ENCODE peak calls at places on chromosome 22, in four cellular contexts. One of them, this sample, is unnamed.

GRCh38 chr22:31446767-31447166 is 42.9 kb downstream of the EIF4ENIF1 start:
- DNase-seq in NCI-H146: no peak
- DNase-seq in midbrain: no peak
- DNase-seq in left ventricle myocardium inferior: no peak
- DNase-seq in this sample: no peak

GRCh38 chr22:45302047-45302446 is 7.7 kb upstream of the FAM118A start:
- DNase-seq in left ventricle myocardium inferior: no peak
- DNase-seq in midbrain: no peak
- DNase-seq in NCI-H146: peak
- DNase-seq in this sample: peak

GRCh38 chr22:21694795-21695431 is 29.1 kb downstream of the PPIL2 start:
- DNase-seq in left ventricle myocardium inferior: no peak
- DNase-seq in midbrain: no peak
- DNase-seq in NCI-H146: no peak
- DNase-seq in this sample: no peak

GRCh38 chr22:50267591-50268390 is 2.4 kb downstream of the MAPK11 start:
- DNase-seq in left ventricle myocardium inferior: peak
- DNase-seq in NCI-H146: peak
- DNase-seq in midbrain: peak
- DNase-seq in this sample: peak

GRCh38 chr22:46578824-46579561 is 41.2 kb upstream of the GRAMD4 start:
- DNase-seq in NCI-H146: no peak
- DNase-seq in midbrain: no peak
- DNase-seq in left ventricle myocardium inferior: peak
- DNase-seq in this sample: peak

GRCh38 chr22:35622132-35622913 is 5.2 kb upstream of the MB start:
- DNase-seq in NCI-H146: peak
- DNase-seq in midbrain: no peak
- DNase-seq in left ventricle myocardium inferior: peak
- DNase-seq in this sample: no peak

GRCh38 chr22:50544078-50544745 is 1.5 kb upstream of the KLHDC7B start:
- DNase-seq in midbrain: peak
- DNase-seq in left ventricle myocardium inferior: peak
- DNase-seq in NCI-H146: peak
- DNase-seq in this sample: peak

GRCh38 chr22:24994070-24994763 is 41.7 kb downstream of the KIAA1671 start:
- DNase-seq in NCI-H146: peak
- DNase-seq in midbrain: no peak
- DNase-seq in left ventricle myocardium inferior: no peak
- DNase-seq in this sample: no peak

GRCh38 chr22:22215659-22216449 is 28.7 kb upstream of the VPREB1 start:
- DNase-seq in midbrain: no peak
- DNase-seq in NCI-H146: no peak
- DNase-seq in left ventricle myocardium inferior: no peak
- DNase-seq in this sample: no peak

GRCh38 chr22:30902496-30903357 is 65.8 kb downstream of the MORC2 start:
- DNase-seq in NCI-H146: no peak
- DNase-seq in midbrain: no peak
- DNase-seq in left ventricle myocardium inferior: no peak
- DNase-seq in this sample: peak

GRCh38 chr22:49303781-49304461 is 523.8 kb downstream of the BRD1 start:
- DNase-seq in left ventricle myocardium inferior: no peak
- DNase-seq in NCI-H146: no peak
- DNase-seq in midbrain: no peak
- DNase-seq in this sample: no peak

GRCh38 chr22:39183991-39184585 is 31.6 kb upstream of the CBX7 start:
- DNase-seq in left ventricle myocardium inferior: no peak
- DNase-seq in midbrain: peak
- DNase-seq in NCI-H146: no peak
- DNase-seq in this sample: peak

GRCh38 chr22:18050065-18050464 is 25.7 kb upstream of the MICAL3 start:
- DNase-seq in left ventricle myocardium inferior: no peak
- DNase-seq in NCI-H146: no peak
- DNase-seq in midbrain: no peak
- DNase-seq in this sample: no peak

GRCh38 chr22:30253205-30253852 is 6.8 kb upstream of the LIF start:
- DNase-seq in midbrain: peak
- DNase-seq in left ventricle myocardium inferior: peak
- DNase-seq in NCI-H146: no peak
- DNase-seq in this sample: peak

GRCh38 chr22:48687606-48688005 is 1140.1 kb downstream of the BRD1 start:
- DNase-seq in NCI-H146: no peak
- DNase-seq in midbrain: no peak
- DNase-seq in left ventricle myocardium inferior: no peak
- DNase-seq in this sample: no peak

GRCh38 chr22:19708323-19709011 is 5.8 kb upstream of the SEPTIN5 start:
- DNase-seq in NCI-H146: no peak
- DNase-seq in midbrain: no peak
- DNase-seq in left ventricle myocardium inferior: no peak
- DNase-seq in this sample: no peak

GRCh38 chr22:49230194-49230577 is 597.5 kb downstream of the BRD1 start:
- DNase-seq in midbrain: no peak
- DNase-seq in NCI-H146: no peak
- DNase-seq in left ventricle myocardium inferior: no peak
- DNase-seq in this sample: no peak

GRCh38 chr22:49960159-49960966 is at the start of gene PIM3:
- DNase-seq in midbrain: peak
- DNase-seq in NCI-H146: peak
- DNase-seq in left ventricle myocardium inferior: peak
- DNase-seq in this sample: peak

GRCh38 chr22:50599816-50600454 is 658 bp upstream of the MAPK8IP2 start:
- DNase-seq in midbrain: no peak
- DNase-seq in NCI-H146: peak
- DNase-seq in left ventricle myocardium inferior: peak
- DNase-seq in this sample: peak